ENCODE peak calls at places on chromosomes 12 and 14, in seven cellular contexts. N is suprapubic skin; Q is EH; O is activated CD4-positive, CD25-positive, alpha-beta regulatory T cell; R is left ventricle myocardium superior; I is GM03348; E is AML-193. K is an unnamed sample.

GRCh38 chr12:88419794-88420193 is 160.5 kb downstream of the KITLG start:
- DNase-seq in I (peak), O (no peak), E (no peak), R (no peak), Q (peak), N (no peak), K (no peak)

GRCh38 chr12:13534645-13535398 is 338.3 kb downstream of the EMP1 start:
- DNase-seq in O (no peak), I (peak), N (peak), Q (peak), E (peak), R (peak), K (no peak)

GRCh38 chr12:108685469-108686247 is 45.7 kb downstream of the CORO1C start:
- DNase-seq in Q (peak), N (no peak), E (no peak), O (no peak), R (no peak), I (no peak), K (no peak)

GRCh38 chr14:67704484-67705089 is 2.9 kb downstream of the RDH12 start:
- DNase-seq in O (no peak), R (no peak), Q (peak), N (no peak), E (peak), I (peak), K (no peak)

GRCh38 chr12:6536894-6537579 is 2.7 kb downstream of the GAPDH start:
- DNase-seq in N (no peak), R (no peak), Q (peak), E (no peak), O (no peak), I (no peak), K (no peak)

GRCh38 chr14:92609955-92610354 is 96.4 kb downstream of the RIN3 start:
- DNase-seq in I (no peak), N (no peak), O (no peak), R (no peak), Q (no peak), E (no peak), K (no peak)

GRCh38 chr12:47816646-47817271 is 2.9 kb downstream of the HDAC7 start:
- DNase-seq in N (no peak), E (no peak), Q (peak), R (peak), O (no peak), I (no peak), K (no peak)

GRCh38 chr12:12705833-12706520 is 10.0 kb upstream of the GPR19 start:
- DNase-seq in R (peak), Q (no peak), I (no peak), O (no peak), E (no peak), N (no peak), K (no peak)

GRCh38 chr12:121217761-121218160 is 7.8 kb downstream of the P2RX4 start:
- DNase-seq in N (no peak), R (no peak), I (no peak), Q (no peak), O (no peak), E (no peak), K (no peak)

GRCh38 chr14:48937796-48938195 is 648.4 kb downstream of the RPS29 start:
- DNase-seq in I (no peak), O (no peak), E (no peak), Q (no peak), N (no peak), R (no peak), K (no peak)

GRCh38 chr14:69263364-69263763 is 3.4 kb downstream of the GALNT16 start:
- DNase-seq in O (no peak), R (peak), E (no peak), Q (peak), N (peak), I (peak), K (no peak)

GRCh38 chr14:87161502-87161901 is 831.5 kb downstream of the GALC start:
- DNase-seq in N (no peak), R (no peak), Q (no peak), E (no peak), O (no peak), I (no peak), K (no peak)

GRCh38 chr12:96811083-96811482 is 96.0 kb upstream of the NEDD1 start:
- DNase-seq in O (no peak), Q (peak), N (no peak), R (no peak), E (no peak), I (peak), K (no peak)

GRCh38 chr12:15634010-15634676 is 155.0 kb downstream of the EPS8 start:
- DNase-seq in O (no peak), E (no peak), Q (peak), N (no peak), I (peak), R (no peak), K (no peak)

GRCh38 chr14:65549429-65549828 is 136.9 kb downstream of the FUT8 start:
- DNase-seq in O (no peak), R (no peak), Q (no peak), N (no peak), I (no peak), E (no peak), K (no peak)

K was measured in RWPE2.